ENCODE peak calls at places on chromosome 5, in seven cellular contexts. Q is nucleus accumbens; W is CD8-positive, alpha-beta T cell; V is NCI-H1930; Y is small intestine; N is adrenal gland; P is cardiac muscle cell. G is an unnamed sample.

GRCh38 chr5:172680921-172681320 is 39.9 kb downstream of the NEURL1B start:
- DNase-seq in Q (no peak), W (no peak), V (no peak), Y (no peak), N (no peak), P (no peak), G (no peak)

GRCh38 chr5:176822426-176823075 is 12.2 kb downstream of the UNC5A start:
- DNase-seq in Q (no peak), W (no peak), V (no peak), Y (peak), N (no peak), P (no peak), G (no peak)

GRCh38 chr5:33032161-33033085 is 321.3 kb downstream of the NPR3 start:
- DNase-seq in Q (no peak), W (no peak), V (no peak), Y (no peak), N (no peak), P (peak), G (no peak)

GRCh38 chr5:131528682-131529081 is 106.3 kb downstream of the RAPGEF6 start:
- DNase-seq in Q (no peak), W (no peak), V (no peak), Y (peak), N (no peak), P (no peak), G (no peak)

GRCh38 chr5:36153299-36153677 is 1.4 kb downstream of the SKP2 start:
- DNase-seq in Q (no peak), W (no peak), V (no peak), Y (no peak), N (no peak), P (no peak), G (no peak)

GRCh38 chr5:177133845-177134652 is 476 bp downstream of the NSD1 start:
- DNase-seq in Q (no peak), W (no peak), V (no peak), Y (peak), N (peak), P (peak), G (peak)

GRCh38 chr5:151094861-151095260 is 14.0 kb upstream of the TNIP1 start:
- DNase-seq in Q (no peak), W (no peak), V (no peak), Y (peak), N (no peak), P (peak), G (peak)

GRCh38 chr5:168121138-168121494 is 170.3 kb upstream of the WWC1 start:
- DNase-seq in Q (no peak), W (no peak), V (no peak), Y (no peak), N (no peak), P (no peak), G (no peak)

GRCh38 chr5:56588636-56589485 is 226.5 kb upstream of the MAP3K1 start:
- DNase-seq in Q (no peak), W (peak), V (no peak), Y (no peak), N (no peak), P (no peak), G (peak)

GRCh38 chr5:73883646-73884045 is 257.6 kb downstream of the ARHGEF28 start:
- DNase-seq in Q (no peak), W (no peak), V (no peak), Y (no peak), N (no peak), P (peak), G (no peak)

GRCh38 chr5:19920761-19921160 is 67.2 kb downstream of the CDH18 start:
- DNase-seq in Q (no peak), W (no peak), V (no peak), Y (no peak), N (no peak), P (peak), G (no peak)

GRCh38 chr5:8628521-8628920 is 759.6 kb downstream of the MTRR start:
- DNase-seq in Q (no peak), W (no peak), V (peak), Y (no peak), N (no peak), P (no peak), G (no peak)

GRCh38 chr5:136729901-136730355 is 364.6 kb upstream of the TRPC7 start:
- DNase-seq in Q (no peak), W (no peak), V (no peak), Y (no peak), N (no peak), P (peak), G (no peak)

GRCh38 chr5:122311400-122311887 is 593 bp upstream of the SNCAIP start:
- DNase-seq in Q (no peak), W (no peak), V (no peak), Y (no peak), N (no peak), P (peak), G (no peak)

GRCh38 chr5:116068028-116068632 is 16.7 kb upstream of the COMMD10 start:
- DNase-seq in Q (no peak), W (no peak), V (no peak), Y (peak), N (peak), P (peak), G (no peak)

GRCh38 chr5:16869821-16870796 is 66.0 kb downstream of the MYO10 start:
- DNase-seq in Q (no peak), W (no peak), V (no peak), Y (no peak), N (no peak), P (no peak), G (no peak)

GRCh38 chr5:149526855-149527590 is 24.2 kb downstream of the CSNK1A1 start:
- DNase-seq in Q (no peak), W (no peak), V (no peak), Y (no peak), N (no peak), P (peak), G (no peak)

GRCh38 chr5:172004824-172005237 is 1.6 kb downstream of the FBXW11 start:
- DNase-seq in Q (no peak), W (no peak), V (no peak), Y (peak), N (no peak), P (peak), G (no peak)

GRCh38 chr5:169701910-169702451 is 64.9 kb downstream of the DOCK2 start:
- DNase-seq in Q (no peak), W (no peak), V (no peak), Y (peak), N (no peak), P (peak), G (no peak)

GRCh38 chr5:32320144-32320543 is 7.4 kb upstream of the MTMR12 start:
- DNase-seq in Q (no peak), W (no peak), V (no peak), Y (no peak), N (no peak), P (no peak), G (no peak)

GRCh38 chr5:148107608-148108007 is 43.8 kb downstream of the SPINK5 start:
- DNase-seq in Q (no peak), W (no peak), V (no peak), Y (no peak), N (no peak), P (no peak), G (no peak)

G was measured in transverse colon.